ENCODE peak calls at places on chromosomes 7 and 10, in four cellular contexts. Q, U, P and J are unnamed samples.

GRCh38 chr7:45021604-45022296 is 21.7 kb downstream of the CCM2 start:
- DNase-seq in Q (no peak), U (no peak), P (peak), J (no peak)

GRCh38 chr7:130950054-130950453 is 216.0 kb upstream of the KLF14 start:
- DNase-seq in Q (no peak), U (no peak), P (no peak), J (no peak)

GRCh38 chr10:45470098-45471012 is 96.3 kb downstream of the ALOX5 start:
- DNase-seq in Q (no peak), U (peak), P (peak), J (peak)

GRCh38 chr7:134729895-134730294 is 49.5 kb upstream of the CALD1 start:
- DNase-seq in Q (no peak), U (no peak), P (no peak), J (no peak)

GRCh38 chr10:11213156-11213555 is 195.5 kb downstream of the CELF2 start:
- DNase-seq in Q (no peak), U (no peak), P (no peak), J (no peak)

GRCh38 chr7:112572669-112573301 is 92.0 kb downstream of the LSMEM1 start:
- DNase-seq in Q (peak), U (no peak), P (no peak), J (no peak)

GRCh38 chr10:8043569-8044306 is 10.8 kb upstream of the GATA3 start:
- DNase-seq in Q (no peak), U (no peak), P (no peak), J (no peak)

GRCh38 chr10:61963669-61964058 is 62.2 kb downstream of the ARID5B start:
- DNase-seq in Q (no peak), U (no peak), P (no peak), J (no peak)

GRCh38 chr10:33478675-33479125 is 144.2 kb upstream of the NRP1 start:
- DNase-seq in Q (no peak), U (no peak), P (no peak), J (no peak)

GRCh38 chr10:98269435-98269912 is 1.5 kb upstream of the LOXL4 start:
- DNase-seq in Q (peak), U (no peak), P (peak), J (no peak)

GRCh38 chr10:73774637-73775036 is 7.2 kb upstream of the CHCHD1 start:
- DNase-seq in Q (no peak), U (no peak), P (peak), J (no peak)

GRCh38 chr7:10429516-10429915 is 544.2 kb upstream of the PHF14 start:
- DNase-seq in Q (no peak), U (no peak), P (no peak), J (no peak)

GRCh38 chr7:22351878-22352277 is 5.1 kb downstream of the RAPGEF5 start:
- DNase-seq in Q (no peak), U (no peak), P (no peak), J (no peak)

GRCh38 chr7:51774178-51774577 is 457.6 kb upstream of the COBL start:
- DNase-seq in Q (no peak), U (no peak), P (no peak), J (no peak)

GRCh38 chr7:22156205-22156604 is 200.7 kb downstream of the RAPGEF5 start:
- DNase-seq in Q (no peak), U (no peak), P (no peak), J (no peak)

GRCh38 chr10:12549297-12549696 is 199.9 kb downstream of the CAMK1D start:
- DNase-seq in Q (no peak), U (no peak), P (no peak), J (no peak)

GRCh38 chr10:76382381-76382851 is 951.0 kb downstream of the LRMDA start:
- DNase-seq in Q (no peak), U (no peak), P (peak), J (no peak)

GRCh38 chr7:92988941-92989540 is 128.7 kb downstream of the SAMD9 start:
- DNase-seq in Q (no peak), U (no peak), P (no peak), J (no peak)

GRCh38 chr7:103141753-103142404 is 7.0 kb downstream of the NAPEPLD start:
- DNase-seq in Q (no peak), U (no peak), P (peak), J (no peak)